ENCODE peak calls at places on chromosomes 6 and 20, in ten cellular contexts. H, Y, Z, U, L, R, I, O, G and X are unnamed samples.

GRCh38 chr6:33014841-33015634 is 5.6 kb upstream of the HLA-DOA start:
- DNase-seq in H (peak; percentile 67), Y (peak; percentile 93), Z (no peak), U (peak; percentile 62), L (peak; percentile 50), R (no peak), I (no peak), O (peak; percentile 78), G (peak; percentile 45), X (peak; percentile 84)

GRCh38 chr6:36947570-36948351 is 6.8 kb upstream of the PI16 start:
- DNase-seq in H (no peak), Y (no peak), Z (no peak), U (no peak), L (no peak), R (no peak), I (no peak), O (peak; percentile 39), G (no peak), X (no peak)

GRCh38 chr6:35059606-35060355 is 81.4 kb downstream of the TCP11 start:
- DNase-seq in H (no peak), Y (no peak), Z (no peak), U (no peak), L (no peak), R (no peak), I (no peak), O (no peak), G (no peak), X (no peak)

GRCh38 chr6:34531580-34532201 is 24.4 kb downstream of the SPDEF start:
- DNase-seq in H (no peak), Y (peak; percentile 46), Z (peak; percentile 73), U (no peak), L (peak; percentile 36), R (peak; percentile 55), I (peak; percentile 92), O (peak; percentile 19), G (no peak), X (peak; percentile 27)

GRCh38 chr6:166365221-166365620 is 17.5 kb downstream of the MPC1 start:
- DNase-seq in H (no peak), Y (no peak), Z (no peak), U (no peak), L (peak; percentile 71), R (no peak), I (no peak), O (no peak), G (no peak), X (peak; percentile 66)

GRCh38 chr6:13575377-13575775 is 975 bp downstream of the SIRT5 start:
- DNase-seq in H (no peak), Y (no peak), Z (no peak), U (no peak), L (no peak), R (no peak), I (no peak), O (no peak), G (no peak), X (no peak)

GRCh38 chr6:48476257-48476656 is 365.3 kb upstream of the PTCHD4 start:
- DNase-seq in H (no peak), Y (no peak), Z (no peak), U (no peak), L (no peak), R (no peak), I (no peak), O (no peak), G (no peak), X (peak; percentile 80)

GRCh38 chr6:12395898-12396297 is 105.7 kb downstream of the EDN1 start:
- DNase-seq in H (no peak), Y (no peak), Z (no peak), U (no peak), L (no peak), R (no peak), I (no peak), O (no peak), G (no peak), X (peak; percentile 17)

GRCh38 chr6:119161450-119161849 is 83.0 kb upstream of the FAM184A start:
- DNase-seq in H (no peak), Y (no peak), Z (no peak), U (no peak), L (no peak), R (no peak), I (no peak), O (no peak), G (no peak), X (no peak)

GRCh38 chr20:23178806-23179205 is 92.7 kb upstream of the CD93 start:
- DNase-seq in H (peak; percentile 77), Y (no peak), Z (no peak), U (no peak), L (no peak), R (no peak), I (peak; percentile 54), O (no peak), G (no peak), X (no peak)

GRCh38 chr6:33621396-33622388 is 570 bp downstream of the ITPR3 start:
- DNase-seq in H (no peak), Y (peak; percentile 46), Z (peak; percentile 55), U (peak; percentile 47), L (peak; percentile 57), R (peak; percentile 51), I (no peak), O (no peak), G (peak; percentile 65), X (peak; percentile 62)

GRCh38 chr6:127592964-127593363 is 16.0 kb downstream of the C6orf58 start:
- DNase-seq in H (no peak), Y (no peak), Z (no peak), U (no peak), L (no peak), R (no peak), I (no peak), O (no peak), G (no peak), X (no peak)

GRCh38 chr6:156782691-156783320 is 5.6 kb downstream of the ARID1B start:
- DNase-seq in H (no peak), Y (no peak), Z (no peak), U (no peak), L (no peak), R (no peak), I (no peak), O (no peak), G (no peak), X (no peak)

GRCh38 chr6:156781882-156782631 is 4.9 kb downstream of the ARID1B start:
- DNase-seq in H (no peak), Y (no peak), Z (no peak), U (no peak), L (no peak), R (no peak), I (no peak), O (no peak), G (no peak), X (no peak)

GRCh38 chr6:156779206-156780116 is 2.3 kb downstream of the ARID1B start:
- DNase-seq in H (peak; percentile 48), Y (peak; percentile 65), Z (peak; percentile 48), U (peak; percentile 30), L (peak; percentile 52), R (peak; percentile 64), I (peak; percentile 61), O (no peak), G (peak; percentile 18), X (peak; percentile 43)

GRCh38 chr6:156780117-156780641 is 3.0 kb downstream of the ARID1B start:
- DNase-seq in H (peak; percentile 76), Y (peak; percentile 89), Z (no peak), U (peak; percentile 89), L (peak; percentile 76), R (no peak), I (peak; percentile 70), O (peak; percentile 70), G (peak; percentile 41), X (peak; percentile 96)

DNA sequence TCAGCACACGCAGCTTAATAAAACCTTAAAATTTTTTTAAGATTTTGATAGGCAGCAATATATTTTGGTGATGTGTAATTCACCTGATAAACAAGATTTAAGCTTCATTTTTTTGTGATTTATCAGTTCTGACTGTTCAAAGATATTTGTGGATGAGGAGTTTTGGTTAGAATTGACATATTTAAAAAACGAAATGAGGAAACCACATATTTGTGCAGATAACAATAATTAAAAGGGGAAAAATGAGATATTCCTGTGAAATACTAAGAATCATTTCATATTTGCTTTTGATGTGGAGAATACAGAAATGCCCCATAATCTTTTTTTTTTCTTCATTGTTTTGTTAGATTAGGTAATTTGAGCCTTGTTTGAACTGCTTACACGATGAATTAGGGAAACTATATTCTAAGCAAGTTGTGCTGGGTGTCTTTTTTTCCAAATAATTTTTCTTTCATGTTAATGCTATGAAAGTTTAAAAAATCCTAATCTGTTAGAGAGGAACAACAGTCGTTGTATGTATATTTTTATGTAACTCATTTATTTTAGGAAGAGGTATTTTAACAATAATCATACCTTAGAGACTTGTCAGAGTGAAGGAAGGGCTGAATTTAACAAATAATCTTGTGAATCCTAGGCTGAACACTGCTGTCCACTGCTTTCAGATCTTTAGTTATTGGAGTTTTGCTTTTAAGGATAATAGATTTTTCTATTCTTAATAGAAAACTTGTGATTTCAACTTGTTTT is 4.0 kb downstream of the ARID1B start:
- DNase-seq in H (no peak), Y (no peak), Z (no peak), U (no peak), L (no peak), R (no peak), I (no peak), O (no peak), G (no peak), X (no peak)
- H3K4me3 ChIP-seq in H (peak overlapping the region; percentile 58), Y (peak overlapping the region; percentile 65), Z (peak overlapping the region; percentile 79), U (no peak overlapping the region), L (peak overlapping the region; percentile 0), R (peak overlapping the region; percentile 76), I (peak overlapping the region; percentile 89), O (no peak overlapping the region), G (peak overlapping the region; percentile 61), X (peak overlapping the region; percentile 77)

DNA sequence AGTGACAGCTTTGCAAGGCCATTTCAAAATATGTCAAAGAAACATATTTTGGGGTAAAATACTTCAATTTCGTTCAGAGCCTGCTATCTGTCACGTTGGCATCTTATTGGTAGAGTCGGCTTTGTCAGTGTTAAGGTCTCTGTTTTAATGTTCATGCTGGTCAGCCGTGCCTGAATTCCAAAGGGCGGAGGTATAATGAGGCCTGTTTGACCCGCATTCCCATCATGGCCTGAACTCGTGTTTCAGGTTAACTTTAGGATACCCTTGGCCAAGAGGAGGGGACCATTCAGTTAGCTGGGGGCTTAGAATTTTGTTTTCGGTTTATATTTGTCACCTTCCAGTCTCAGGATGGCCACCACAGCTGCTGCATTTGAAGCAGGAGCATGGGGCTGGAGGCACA is 236.4 kb downstream of the NFATC2 start:
- DNase-seq in H (no peak), Y (no peak), Z (no peak), U (no peak), L (no peak), R (no peak), I (no peak), O (no peak), G (no peak), X (no peak)
- TF ChIP-seq CTCF in H (no peak), Y (no peak), Z (no peak), U (no peak), L (no peak), R (no peak), I (no peak), O (no peak), G (no peak), X (no peak)

GRCh38 chr6:27255866-27256265 is 8.4 kb downstream of the PRSS16 start:
- DNase-seq in H (no peak), Y (no peak), Z (no peak), U (no peak), L (no peak), R (no peak), I (no peak), O (no peak), G (no peak), X (no peak)
- H3K4me3 ChIP-seq in H (no peak overlapping the region), Y (no peak overlapping the region), Z (no peak overlapping the region), U (no peak overlapping the region), L (no peak overlapping the region), R (no peak overlapping the region), I (no peak overlapping the region), O (no peak overlapping the region), G (no peak overlapping the region), X (no peak overlapping the region)

GRCh38 chr20:768426-768978 is at the start of gene SLC52A3:
- DNase-seq in H (no peak), Y (no peak), Z (no peak), U (peak; percentile 85), L (no peak), R (no peak), I (no peak), O (peak; percentile 86), G (peak; percentile 94), X (peak; percentile 79)
- TF ChIP-seq CTCF in H (no peak), Y (peak; percentile 10), Z (no peak), U (no peak), L (no peak), R (peak; percentile 14), I (no peak), O (peak; percentile 73), G (peak; percentile 83), X (peak; percentile 53)